ENCODE peak calls at places on chromosomes 12 and 14, in five cellular contexts. Y is AG20443; Q is IMR-90; W is central memory CD4-positive, alpha-beta T cell; I is brain pericyte. O is an unnamed sample.

GRCh38 chr12:51953925-51954324 is 2.4 kb downstream of the ACVR1B start:
- DNase-seq in Y (no peak), Q (no peak), W (no peak), I (no peak), O (no peak)

GRCh38 chr12:122872815-122873361 is 23.0 kb downstream of the VPS37B start:
- DNase-seq in Y (no peak), Q (no peak), W (no peak), I (no peak), O (no peak)

GRCh38 chr12:1422604-1423315 is 171.6 kb downstream of the FBXL14 start:
- DNase-seq in Y (no peak), Q (no peak), W (peak; percentile 29), I (no peak), O (peak; percentile 41)

GRCh38 chr12:57112492-57113294 is 1.5 kb upstream of the STAT6 start:
- DNase-seq in Y (no peak), Q (no peak), W (no peak), I (no peak), O (no peak)

GRCh38 chr14:70555890-70556289 is 21.1 kb upstream of the ADAM20 start:
- DNase-seq in Y (peak; percentile 73), Q (peak; percentile 25), W (no peak), I (no peak), O (no peak)

GRCh38 chr14:24879661-24880381 is 170.1 kb downstream of the STXBP6 start:
- DNase-seq in Y (no peak), Q (no peak), W (no peak), I (no peak), O (no peak)

GRCh38 chr12:120737557-120738251 is 12.1 kb downstream of the ACADS start:
- DNase-seq in Y (no peak), Q (no peak), W (no peak), I (no peak), O (no peak)

GRCh38 chr12:2415568-2415944 is 362.8 kb downstream of the CACNA1C start:
- DNase-seq in Y (no peak), Q (no peak), W (no peak), I (no peak), O (no peak)

GRCh38 chr12:131766382-131767107 is 55.7 kb downstream of the SFSWAP start:
- DNase-seq in Y (no peak), Q (no peak), W (no peak), I (no peak), O (no peak)

GRCh38 chr12:91616401-91616800 is 433.8 kb upstream of the DCN start:
- DNase-seq in Y (no peak), Q (no peak), W (no peak), I (no peak), O (no peak)

GRCh38 chr14:50943261-50943942 is 881 bp downstream of the PYGL start:
- DNase-seq in Y (peak; percentile 53), Q (peak; percentile 28), W (no peak), I (no peak), O (no peak)

GRCh38 chr12:58530421-58531067 is 389.8 kb downstream of the LRIG3 start:
- DNase-seq in Y (peak; percentile 24), Q (peak; percentile 92), W (no peak), I (no peak), O (no peak)

GRCh38 chr12:57693317-57693658 is 644 bp upstream of the OS9 start:
- DNase-seq in Y (no peak), Q (no peak), W (no peak), I (no peak), O (no peak)

GRCh38 chr12:989751-990278 is 1.2 kb upstream of the ERC1 start:
- DNase-seq in Y (peak; percentile 83), Q (peak; percentile 81), W (no peak), I (peak; percentile 25), O (no peak)

GRCh38 chr12:100359822-100360221 is 2.9 kb downstream of the SLC17A8 start:
- DNase-seq in Y (peak; percentile 45), Q (peak; percentile 9), W (no peak), I (no peak), O (no peak)

GRCh38 chr14:73462078-73462715 is 3.9 kb upstream of the NUMB start:
- DNase-seq in Y (no peak), Q (peak; percentile 43), W (no peak), I (no peak), O (no peak)

GRCh38 chr12:119204137-119204536 is 25.4 kb downstream of the HSPB8 start:
- DNase-seq in Y (no peak), Q (no peak), W (no peak), I (no peak), O (no peak)

GRCh38 chr14:37550511-37550910 is 44.5 kb downstream of the FOXA1 start:
- DNase-seq in Y (peak; percentile 6), Q (peak; percentile 88), W (no peak), I (peak; percentile 18), O (no peak)

GRCh38 chr12:51934080-51934479 is 17.4 kb upstream of the ACVR1B start:
- DNase-seq in Y (no peak), Q (no peak), W (no peak), I (no peak), O (no peak)

GRCh38 chr12:100741084-100741711 is 53.4 kb upstream of the ANO4 start:
- DNase-seq in Y (peak; percentile 50), Q (peak; percentile 37), W (no peak), I (no peak), O (no peak)

GRCh38 chr12:124921200-124922008 is 7.0 kb upstream of the UBC start:
- DNase-seq in Y (peak; percentile 24), Q (peak; percentile 66), W (peak; percentile 68), I (no peak), O (peak; percentile 71)